ENCODE peak calls at places on chromosomes 4 and X, in six cellular contexts. One of them, this sample, is unnamed. For H3K4me1, the result is how much of the 10 kb centered on the place peaks cover.

GRCh38 chrX:4193500-4193899 is 480.1 kb upstream of the PRKX start:
- DNase-seq in mesenchymal stem cell: no peak
- DNase-seq in neuronal stem cell: no peak
- DNase-seq in IMR-90: no peak
- DNase-seq in H1: no peak
- DNase-seq in mesendoderm: no peak
- DNase-seq in this sample: no peak

GRCh38 chr4:27861381-27861787 is 1000.7 kb downstream of the STIM2 start:
- DNase-seq in mesendoderm: peak
- DNase-seq in H1: peak
- DNase-seq in IMR-90: peak
- DNase-seq in neuronal stem cell: peak
- DNase-seq in mesenchymal stem cell: peak
- DNase-seq in this sample: peak

GRCh38 chr4:76485450-76485849 is 50.4 kb downstream of the SHROOM3 start:
- DNase-seq in H1: peak
- DNase-seq in neuronal stem cell: no peak
- DNase-seq in mesenchymal stem cell: peak
- DNase-seq in IMR-90: no peak
- DNase-seq in mesendoderm: peak
- DNase-seq in this sample: peak

GRCh38 chr4:104938624-104939023 is 208.1 kb upstream of the TET2 start:
- DNase-seq in H1: no peak
- DNase-seq in IMR-90: no peak
- DNase-seq in mesendoderm: no peak
- DNase-seq in neuronal stem cell: no peak
- DNase-seq in mesenchymal stem cell: no peak
- DNase-seq in this sample: no peak

GRCh38 chr4:135281230-135281629 is 1079.6 kb upstream of the PABPC4L start:
- DNase-seq in H1: no peak
- DNase-seq in mesendoderm: peak
- DNase-seq in neuronal stem cell: no peak
- DNase-seq in mesenchymal stem cell: no peak
- DNase-seq in IMR-90: no peak
- DNase-seq in this sample: no peak

GRCh38 chr4:1414831-1415680 is 8.8 kb upstream of the NKX1-1 start:
- DNase-seq in H1: no peak
- DNase-seq in mesendoderm: no peak
- DNase-seq in mesenchymal stem cell: no peak
- DNase-seq in IMR-90: no peak
- DNase-seq in neuronal stem cell: no peak
- DNase-seq in this sample: peak

GRCh38 chr4:11720292-11720691 is 291.6 kb upstream of the HS3ST1 start:
- DNase-seq in mesendoderm: peak
- DNase-seq in neuronal stem cell: no peak
- DNase-seq in H1: no peak
- DNase-seq in mesenchymal stem cell: peak
- DNase-seq in IMR-90: peak
- DNase-seq in this sample: no peak

GRCh38 chr4:105461221-105462041 is 12.4 kb downstream of the PPA2 start:
- DNase-seq in IMR-90: no peak
- DNase-seq in mesendoderm: no peak
- DNase-seq in H1: no peak
- DNase-seq in neuronal stem cell: no peak
- DNase-seq in mesenchymal stem cell: peak
- DNase-seq in this sample: no peak

GRCh38 chr4:140059159-140059558 is 94.8 kb downstream of the MAML3 start:
- DNase-seq in neuronal stem cell: no peak
- DNase-seq in IMR-90: peak
- DNase-seq in mesendoderm: no peak
- DNase-seq in H1: no peak
- DNase-seq in mesenchymal stem cell: no peak
- DNase-seq in this sample: no peak

GRCh38 chr4:173505924-173506779 is 23.9 kb downstream of the HAND2 start:
- DNase-seq in H1: no peak
- DNase-seq in neuronal stem cell: no peak
- DNase-seq in IMR-90: peak
- DNase-seq in mesendoderm: peak
- DNase-seq in mesenchymal stem cell: peak
- DNase-seq in this sample: peak

GRCh38 chrX:49230500-49231232 is 2.5 kb downstream of the CACNA1F start:
- DNase-seq in IMR-90: no peak
- DNase-seq in H1: no peak
- DNase-seq in neuronal stem cell: peak
- DNase-seq in mesenchymal stem cell: no peak
- DNase-seq in mesendoderm: peak
- DNase-seq in this sample: peak

GRCh38 chrX:13440166-13440565 is 120.3 kb upstream of the ATXN3L start:
- DNase-seq in H1: no peak
- DNase-seq in mesendoderm: no peak
- DNase-seq in mesenchymal stem cell: no peak
- DNase-seq in IMR-90: peak
- DNase-seq in neuronal stem cell: no peak
- DNase-seq in this sample: no peak

GRCh38 chr4:76376534-76376933 is 44.4 kb downstream of the CCDC158 start:
- DNase-seq in neuronal stem cell: no peak
- DNase-seq in mesenchymal stem cell: no peak
- DNase-seq in IMR-90: no peak
- DNase-seq in mesendoderm: no peak
- DNase-seq in H1: no peak
- DNase-seq in this sample: no peak

GRCh38 chrX:46180258-46180687 is 364.9 kb downstream of the ZNF674 start:
- DNase-seq in mesenchymal stem cell: peak
- DNase-seq in mesendoderm: peak
- DNase-seq in neuronal stem cell: peak
- DNase-seq in IMR-90: peak
- DNase-seq in H1: no peak
- DNase-seq in this sample: no peak

GRCh38 chr4:56197387-56197786 is 189.9 kb downstream of the AASDH start:
- DNase-seq in IMR-90: no peak
- DNase-seq in mesendoderm: no peak
- DNase-seq in mesenchymal stem cell: no peak
- DNase-seq in neuronal stem cell: no peak
- DNase-seq in H1: no peak
- DNase-seq in this sample: no peak

GRCh38 chr4:107835409-107835808 is 10.7 kb downstream of the SGMS2 start:
- DNase-seq in IMR-90: peak
- DNase-seq in H1: no peak
- DNase-seq in mesendoderm: no peak
- DNase-seq in mesenchymal stem cell: peak
- DNase-seq in neuronal stem cell: no peak
- DNase-seq in this sample: no peak

GRCh38 chrX:84258708-84259107 is 70.7 kb upstream of the RPS6KA6 start:
- DNase-seq in H1: no peak
- DNase-seq in mesendoderm: no peak
- DNase-seq in neuronal stem cell: no peak
- DNase-seq in mesenchymal stem cell: no peak
- DNase-seq in IMR-90: no peak
- DNase-seq in this sample: no peak

GRCh38 chr4:4575284-4576211 is 33.7 kb upstream of the STX18 start:
- DNase-seq in IMR-90: peak
- DNase-seq in neuronal stem cell: peak
- DNase-seq in mesendoderm: peak
- DNase-seq in mesenchymal stem cell: peak
- DNase-seq in H1: peak
- DNase-seq in this sample: peak

GRCh38 chr4:81508786-81509574 is 37.3 kb upstream of the RASGEF1B start:
- DNase-seq in mesendoderm: no peak
- DNase-seq in H1: no peak
- DNase-seq in neuronal stem cell: no peak
- DNase-seq in mesenchymal stem cell: no peak
- DNase-seq in IMR-90: no peak
- DNase-seq in this sample: no peak

GRCh38 chr4:34181891-34182290 is 2062.4 kb downstream of the ARAP2 start:
- DNase-seq in IMR-90: peak
- DNase-seq in H1: no peak
- DNase-seq in neuronal stem cell: no peak
- DNase-seq in mesenchymal stem cell: peak
- DNase-seq in mesendoderm: no peak
- DNase-seq in this sample: no peak

GRCh38 chr4:160426233-160426632 is 1323.4 kb downstream of the RAPGEF2 start:
- DNase-seq in mesendoderm: no peak
- DNase-seq in neuronal stem cell: no peak
- DNase-seq in mesenchymal stem cell: no peak
- DNase-seq in H1: no peak
- DNase-seq in IMR-90: no peak
- DNase-seq in this sample: no peak

GRCh38 chrX:6941041-6941440 is 206.5 kb upstream of the STS start:
- DNase-seq in mesendoderm: no peak
- DNase-seq in mesenchymal stem cell: peak
- DNase-seq in neuronal stem cell: no peak
- DNase-seq in H1: no peak
- DNase-seq in IMR-90: peak
- DNase-seq in this sample: no peak

GRCh38 chr4:154626793-154627484 is 14.5 kb upstream of the FGG start:
- DNase-seq in H1: peak
- DNase-seq in IMR-90: peak
- DNase-seq in neuronal stem cell: peak
- DNase-seq in mesenchymal stem cell: peak
- DNase-seq in mesendoderm: peak
- DNase-seq in this sample: peak

GRCh38 chr4:36128689-36129088 is 115.6 kb downstream of the ARAP2 start:
- DNase-seq in neuronal stem cell: no peak
- DNase-seq in H1: no peak
- DNase-seq in IMR-90: peak
- DNase-seq in mesendoderm: peak
- DNase-seq in mesenchymal stem cell: peak
- DNase-seq in this sample: no peak

GRCh38 chr4:40187386-40187913 is 9.4 kb upstream of the RHOH start:
- DNase-seq in mesenchymal stem cell: no peak
- DNase-seq in mesendoderm: no peak
- DNase-seq in IMR-90: no peak
- DNase-seq in neuronal stem cell: no peak
- DNase-seq in H1: no peak
- DNase-seq in this sample: no peak

GRCh38 chr4:40183615-40184411 is 13.0 kb upstream of the RHOH start:
- DNase-seq in mesenchymal stem cell: no peak
- DNase-seq in H1: no peak
- DNase-seq in mesendoderm: no peak
- DNase-seq in neuronal stem cell: no peak
- DNase-seq in IMR-90: no peak
- DNase-seq in this sample: no peak

GRCh38 chr4:40185830-40186664 is 10.8 kb upstream of the RHOH start:
- DNase-seq in mesenchymal stem cell: no peak
- DNase-seq in mesendoderm: no peak
- DNase-seq in neuronal stem cell: no peak
- DNase-seq in IMR-90: peak
- DNase-seq in H1: no peak
- DNase-seq in this sample: no peak

GRCh38 chr4:40189997-40190396 is 6.8 kb upstream of the RHOH start:
- DNase-seq in neuronal stem cell: no peak
- DNase-seq in mesendoderm: no peak
- DNase-seq in IMR-90: peak
- DNase-seq in mesenchymal stem cell: peak
- DNase-seq in H1: no peak
- DNase-seq in this sample: no peak

DNA sequence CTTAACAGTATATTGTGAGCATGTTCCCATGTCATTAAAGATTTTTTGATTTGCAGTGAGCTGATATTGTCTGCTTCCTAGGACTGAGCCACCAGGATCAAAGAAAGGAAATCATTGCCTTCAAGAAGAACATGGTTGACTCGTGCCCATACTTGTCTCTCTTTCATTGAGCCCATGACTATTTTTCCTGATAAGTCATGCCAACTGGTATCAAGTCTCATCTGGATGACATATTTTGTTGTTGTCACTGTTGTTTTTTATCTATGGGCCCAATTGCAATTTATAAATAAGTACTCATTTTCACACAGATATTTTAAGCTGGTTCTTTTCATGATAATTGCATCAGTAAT is 10.2 kb upstream of the RHOH start:
- DNase-seq in mesendoderm: no peak
- DNase-seq in neuronal stem cell: no peak
- DNase-seq in mesenchymal stem cell: no peak
- DNase-seq in IMR-90: no peak
- DNase-seq in H1: no peak
- DNase-seq in this sample: no peak
- H3K4me1 ChIP-seq in mesendoderm: under half
- H3K4me1 ChIP-seq in neuronal stem cell: under half
- H3K4me1 ChIP-seq in mesenchymal stem cell: under half
- H3K4me1 ChIP-seq in IMR-90: under half
- H3K4me1 ChIP-seq in H1: under half
- H3K4me1 ChIP-seq in this sample: under half

GRCh38 chr4:178314287-178314686 is 872.0 kb upstream of the AGA start:
- DNase-seq in mesenchymal stem cell: no peak
- DNase-seq in IMR-90: no peak
- DNase-seq in mesendoderm: no peak
- DNase-seq in H1: no peak
- DNase-seq in neuronal stem cell: no peak
- DNase-seq in this sample: no peak
- H2BK15ac ChIP-seq in mesenchymal stem cell: no peak
- H2BK15ac ChIP-seq in IMR-90: no peak
- H2BK15ac ChIP-seq in mesendoderm: no peak
- H2BK15ac ChIP-seq in H1: no peak
- H2BK15ac ChIP-seq in neuronal stem cell: no peak
- H2BK15ac ChIP-seq in this sample: no peak

GRCh38 chrX:97332963-97333362 is 449.3 kb downstream of the RPA4 start:
- DNase-seq in neuronal stem cell: no peak
- DNase-seq in IMR-90: peak
- DNase-seq in H1: no peak
- DNase-seq in mesendoderm: no peak
- DNase-seq in mesenchymal stem cell: peak
- DNase-seq in this sample: no peak
- H3K4me1 ChIP-seq in neuronal stem cell: under half
- H3K4me1 ChIP-seq in IMR-90: under half
- H3K4me1 ChIP-seq in H1: under half
- H3K4me1 ChIP-seq in mesendoderm: under half
- H3K4me1 ChIP-seq in mesenchymal stem cell: under half
- H3K4me1 ChIP-seq in this sample: under half

GRCh38 chrX:9515464-9515863 is 50.6 kb downstream of the TBL1X start:
- DNase-seq in H1: no peak
- DNase-seq in neuronal stem cell: no peak
- DNase-seq in IMR-90: no peak
- DNase-seq in mesendoderm: no peak
- DNase-seq in mesenchymal stem cell: no peak
- DNase-seq in this sample: no peak

GRCh38 chrX:9510980-9511379 is 46.1 kb downstream of the TBL1X start:
- DNase-seq in H1: no peak
- DNase-seq in mesenchymal stem cell: no peak
- DNase-seq in IMR-90: no peak
- DNase-seq in mesendoderm: no peak
- DNase-seq in neuronal stem cell: no peak
- DNase-seq in this sample: no peak

GRCh38 chrX:9515973-9516538 is 51.2 kb downstream of the TBL1X start:
- DNase-seq in IMR-90: no peak
- DNase-seq in mesendoderm: no peak
- DNase-seq in H1: no peak
- DNase-seq in neuronal stem cell: no peak
- DNase-seq in mesenchymal stem cell: no peak
- DNase-seq in this sample: no peak

DNA sequence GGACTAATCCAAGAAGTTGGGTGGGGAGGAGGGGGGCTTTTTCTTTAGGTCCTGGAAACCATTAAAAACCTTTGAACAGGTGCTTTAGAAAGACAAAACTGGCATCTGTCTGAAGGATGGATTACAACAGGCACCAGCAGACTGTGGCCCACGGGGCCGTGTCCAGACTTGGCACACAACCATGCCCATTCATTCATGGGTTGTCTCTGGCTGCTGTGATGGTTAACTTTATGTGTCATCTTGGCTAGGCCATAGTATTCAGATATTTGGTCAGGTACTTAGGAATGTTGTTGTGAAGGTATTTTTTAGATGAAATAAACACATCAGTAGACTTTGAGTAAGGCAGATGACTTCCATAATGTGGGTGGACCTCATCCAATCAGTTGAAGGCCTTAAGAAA is 45.5 kb downstream of the TBL1X start:
- DNase-seq in mesendoderm: no peak
- DNase-seq in mesenchymal stem cell: no peak
- DNase-seq in IMR-90: no peak
- DNase-seq in neuronal stem cell: no peak
- DNase-seq in H1: no peak
- DNase-seq in this sample: no peak
- H2BK15ac ChIP-seq in mesendoderm: no peak
- H2BK15ac ChIP-seq in mesenchymal stem cell: no peak
- H2BK15ac ChIP-seq in IMR-90: no peak
- H2BK15ac ChIP-seq in neuronal stem cell: no peak
- H2BK15ac ChIP-seq in H1: no peak
- H2BK15ac ChIP-seq in this sample: no peak